ENCODE peak calls at places on chromosome X, in seven cellular contexts. One of them, this sample, is unnamed.

GRCh38 chrX:124127496-124127895 is 166.0 kb downstream of the STAG2 start:
- DNase-seq in GM10248: no peak
- DNase-seq in RWPE1: no peak
- DNase-seq in lower leg skin: no peak
- DNase-seq in heart left ventricle: no peak
- DNase-seq in colonic mucosa: no peak
- DNase-seq in nephron progenitor cell: no peak
- DNase-seq in this sample: no peak

GRCh38 chrX:51860679-51861078 is 32.7 kb upstream of the MAGED1 start:
- DNase-seq in GM10248: peak; percentile 6
- DNase-seq in RWPE1: no peak
- DNase-seq in lower leg skin: no peak
- DNase-seq in heart left ventricle: no peak
- DNase-seq in colonic mucosa: peak; percentile 22
- DNase-seq in nephron progenitor cell: no peak
- DNase-seq in this sample: no peak

GRCh38 chrX:131747173-131747572 is 203.3 kb downstream of the OR13H1 start:
- DNase-seq in GM10248: no peak
- DNase-seq in RWPE1: no peak
- DNase-seq in lower leg skin: peak; percentile 88
- DNase-seq in heart left ventricle: no peak
- DNase-seq in colonic mucosa: peak; percentile 85
- DNase-seq in nephron progenitor cell: no peak
- DNase-seq in this sample: no peak

GRCh38 chrX:34901761-34902160 is 40.8 kb upstream of the FAM47B start:
- DNase-seq in GM10248: no peak
- DNase-seq in RWPE1: no peak
- DNase-seq in lower leg skin: no peak
- DNase-seq in heart left ventricle: no peak
- DNase-seq in colonic mucosa: no peak
- DNase-seq in nephron progenitor cell: no peak
- DNase-seq in this sample: no peak

GRCh38 chrX:23554304-23554703 is 113.0 kb upstream of the PRDX4 start:
- DNase-seq in GM10248: peak; percentile 10
- DNase-seq in RWPE1: peak; percentile 1
- DNase-seq in lower leg skin: no peak
- DNase-seq in heart left ventricle: no peak
- DNase-seq in colonic mucosa: no peak
- DNase-seq in nephron progenitor cell: no peak
- DNase-seq in this sample: no peak

GRCh38 chrX:53072418-53073114 is 9.6 kb upstream of the TSPYL2 start:
- DNase-seq in GM10248: no peak
- DNase-seq in RWPE1: no peak
- DNase-seq in lower leg skin: peak; percentile 76
- DNase-seq in heart left ventricle: no peak
- DNase-seq in colonic mucosa: no peak
- DNase-seq in nephron progenitor cell: no peak
- DNase-seq in this sample: no peak

GRCh38 chrX:94493405-94493804 is 819.4 kb downstream of the FAM133A start:
- DNase-seq in GM10248: no peak
- DNase-seq in RWPE1: no peak
- DNase-seq in lower leg skin: no peak
- DNase-seq in heart left ventricle: no peak
- DNase-seq in colonic mucosa: no peak
- DNase-seq in nephron progenitor cell: no peak
- DNase-seq in this sample: no peak

GRCh38 chrX:117985241-117985640 is 131.4 kb downstream of the KLHL13 start:
- DNase-seq in GM10248: no peak
- DNase-seq in RWPE1: no peak
- DNase-seq in lower leg skin: no peak
- DNase-seq in heart left ventricle: no peak
- DNase-seq in colonic mucosa: peak; percentile 27
- DNase-seq in nephron progenitor cell: no peak
- DNase-seq in this sample: no peak

GRCh38 chrX:46574941-46575381 is 1.4 kb downstream of the CHST7 start:
- DNase-seq in GM10248: peak; percentile 28
- DNase-seq in RWPE1: no peak
- DNase-seq in lower leg skin: peak; percentile 63
- DNase-seq in heart left ventricle: no peak
- DNase-seq in colonic mucosa: no peak
- DNase-seq in nephron progenitor cell: peak; percentile 44
- DNase-seq in this sample: peak; percentile 30

GRCh38 chrX:19003756-19004155 is 19.8 kb upstream of the PHKA2 start:
- DNase-seq in GM10248: no peak
- DNase-seq in RWPE1: no peak
- DNase-seq in lower leg skin: no peak
- DNase-seq in heart left ventricle: no peak
- DNase-seq in colonic mucosa: no peak
- DNase-seq in nephron progenitor cell: no peak
- DNase-seq in this sample: no peak

GRCh38 chrX:45454235-45454634 is 253.6 kb upstream of the DIPK2B start:
- DNase-seq in GM10248: no peak
- DNase-seq in RWPE1: no peak
- DNase-seq in lower leg skin: no peak
- DNase-seq in heart left ventricle: no peak
- DNase-seq in colonic mucosa: no peak
- DNase-seq in nephron progenitor cell: no peak
- DNase-seq in this sample: no peak

GRCh38 chrX:19824603-19825002 is 62.8 kb downstream of the SH3KBP1 start:
- DNase-seq in GM10248: no peak
- DNase-seq in RWPE1: no peak
- DNase-seq in lower leg skin: no peak
- DNase-seq in heart left ventricle: no peak
- DNase-seq in colonic mucosa: no peak
- DNase-seq in nephron progenitor cell: no peak
- DNase-seq in this sample: no peak

GRCh38 chrX:26722666-26723428 is 506.9 kb downstream of the MAGEB5 start:
- DNase-seq in GM10248: no peak
- DNase-seq in RWPE1: no peak
- DNase-seq in lower leg skin: no peak
- DNase-seq in heart left ventricle: no peak
- DNase-seq in colonic mucosa: no peak
- DNase-seq in nephron progenitor cell: no peak
- DNase-seq in this sample: no peak

GRCh38 chrX:25198891-25199290 is 183.1 kb upstream of the ARX start:
- DNase-seq in GM10248: no peak
- DNase-seq in RWPE1: no peak
- DNase-seq in lower leg skin: no peak
- DNase-seq in heart left ventricle: no peak
- DNase-seq in colonic mucosa: no peak
- DNase-seq in nephron progenitor cell: no peak
- DNase-seq in this sample: no peak

GRCh38 chrX:72294497-72294896 is 11.2 kb downstream of the CITED1 start:
- DNase-seq in GM10248: no peak
- DNase-seq in RWPE1: no peak
- DNase-seq in lower leg skin: no peak
- DNase-seq in heart left ventricle: no peak
- DNase-seq in colonic mucosa: no peak
- DNase-seq in nephron progenitor cell: no peak
- DNase-seq in this sample: no peak

GRCh38 chrX:130108647-130109428 is 1.5 kb downstream of the ELF4 start:
- DNase-seq in GM10248: peak; percentile 69
- DNase-seq in RWPE1: peak; percentile 44
- DNase-seq in lower leg skin: no peak
- DNase-seq in heart left ventricle: no peak
- DNase-seq in colonic mucosa: peak; percentile 70
- DNase-seq in nephron progenitor cell: no peak
- DNase-seq in this sample: no peak

GRCh38 chrX:46549914-46550313 is 4.7 kb upstream of the ZNF674 start:
- DNase-seq in GM10248: no peak
- DNase-seq in RWPE1: no peak
- DNase-seq in lower leg skin: no peak
- DNase-seq in heart left ventricle: no peak
- DNase-seq in colonic mucosa: no peak
- DNase-seq in nephron progenitor cell: no peak
- DNase-seq in this sample: no peak

GRCh38 chrX:31499120-31499519 is 427.3 kb upstream of the FTHL17 start:
- DNase-seq in GM10248: no peak
- DNase-seq in RWPE1: no peak
- DNase-seq in lower leg skin: no peak
- DNase-seq in heart left ventricle: no peak
- DNase-seq in colonic mucosa: no peak
- DNase-seq in nephron progenitor cell: no peak
- DNase-seq in this sample: no peak

GRCh38 chrX:36160056-36160455 is 240.5 kb downstream of the CFAP47 start:
- DNase-seq in GM10248: no peak
- DNase-seq in RWPE1: no peak
- DNase-seq in lower leg skin: no peak
- DNase-seq in heart left ventricle: no peak
- DNase-seq in colonic mucosa: no peak
- DNase-seq in nephron progenitor cell: no peak
- DNase-seq in this sample: no peak

GRCh38 chrX:101287402-101287801 is 3.7 kb downstream of the TAF7L start:
- DNase-seq in GM10248: peak; percentile 28
- DNase-seq in RWPE1: no peak
- DNase-seq in lower leg skin: no peak
- DNase-seq in heart left ventricle: no peak
- DNase-seq in colonic mucosa: peak; percentile 31
- DNase-seq in nephron progenitor cell: no peak
- DNase-seq in this sample: no peak

GRCh38 chrX:7542566-7542965 is 300.4 kb upstream of the VCX start:
- DNase-seq in GM10248: no peak
- DNase-seq in RWPE1: no peak
- DNase-seq in lower leg skin: no peak
- DNase-seq in heart left ventricle: no peak
- DNase-seq in colonic mucosa: no peak
- DNase-seq in nephron progenitor cell: no peak
- DNase-seq in this sample: no peak

GRCh38 chrX:46683023-46683422 is 75.9 kb downstream of the SLC9A7 start:
- DNase-seq in GM10248: no peak
- DNase-seq in RWPE1: no peak
- DNase-seq in lower leg skin: no peak
- DNase-seq in heart left ventricle: no peak
- DNase-seq in colonic mucosa: no peak
- DNase-seq in nephron progenitor cell: no peak
- DNase-seq in this sample: no peak

GRCh38 chrX:630007-630921 is at the start of gene SHOX:
- DNase-seq in GM10248: no peak
- DNase-seq in RWPE1: no peak
- DNase-seq in lower leg skin: no peak
- DNase-seq in heart left ventricle: no peak
- DNase-seq in colonic mucosa: no peak
- DNase-seq in nephron progenitor cell: no peak
- DNase-seq in this sample: no peak

GRCh38 chrX:120781416-120781815 is 94.2 kb downstream of the CT47B1 start:
- DNase-seq in GM10248: no peak
- DNase-seq in RWPE1: no peak
- DNase-seq in lower leg skin: no peak
- DNase-seq in heart left ventricle: no peak
- DNase-seq in colonic mucosa: no peak
- DNase-seq in nephron progenitor cell: no peak
- DNase-seq in this sample: no peak

GRCh38 chrX:37817176-37817575 is 30.2 kb downstream of the DYNLT3 start:
- DNase-seq in GM10248: no peak
- DNase-seq in RWPE1: no peak
- DNase-seq in lower leg skin: no peak
- DNase-seq in heart left ventricle: no peak
- DNase-seq in colonic mucosa: no peak
- DNase-seq in nephron progenitor cell: no peak
- DNase-seq in this sample: no peak

GRCh38 chrX:104913348-104913747 is 307.1 kb downstream of the TEX13A start:
- DNase-seq in GM10248: no peak
- DNase-seq in RWPE1: peak; percentile 0
- DNase-seq in lower leg skin: no peak
- DNase-seq in heart left ventricle: no peak
- DNase-seq in colonic mucosa: no peak
- DNase-seq in nephron progenitor cell: no peak
- DNase-seq in this sample: no peak

GRCh38 chrX:153499876-153500275 is 5.1 kb downstream of the BGN start:
- DNase-seq in GM10248: no peak
- DNase-seq in RWPE1: no peak
- DNase-seq in lower leg skin: no peak
- DNase-seq in heart left ventricle: no peak
- DNase-seq in colonic mucosa: no peak
- DNase-seq in nephron progenitor cell: no peak
- DNase-seq in this sample: no peak

DNA sequence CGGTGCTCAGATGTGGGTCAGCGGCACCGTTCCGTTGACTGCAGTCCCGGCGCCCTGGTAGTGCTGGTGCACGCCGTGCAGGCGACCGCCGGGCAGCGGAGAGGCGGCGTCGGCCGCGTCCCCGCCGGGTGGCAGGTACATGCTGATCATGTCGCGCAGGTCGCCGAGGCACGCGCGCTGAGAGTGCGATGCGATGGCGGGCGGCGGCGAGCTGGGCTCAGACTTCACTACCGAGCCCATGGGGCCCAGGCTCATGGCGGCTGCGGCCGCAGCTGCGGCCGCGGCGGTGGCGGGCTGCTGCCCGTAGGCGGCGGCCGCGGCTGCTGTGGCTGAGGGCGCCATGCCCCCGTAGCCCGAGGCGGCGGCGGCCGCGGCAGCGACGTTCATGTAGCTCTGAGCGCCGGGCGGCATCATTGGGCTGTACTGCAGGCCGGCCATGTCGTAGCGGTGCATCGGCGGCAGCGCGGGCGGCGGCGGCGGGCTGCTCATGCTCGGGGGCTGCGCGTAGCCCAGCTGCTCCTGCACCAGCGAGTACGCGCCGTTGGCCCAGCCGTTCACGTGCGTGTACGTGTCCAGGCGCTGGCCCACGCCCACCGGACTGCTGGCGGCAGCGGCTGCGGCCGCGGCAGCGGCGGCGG is 1.0 kb downstream of the SOX3 start:
- DNase-seq in GM10248: peak; percentile 10
- DNase-seq in RWPE1: no peak
- DNase-seq in lower leg skin: no peak
- DNase-seq in heart left ventricle: peak; percentile 15
- DNase-seq in colonic mucosa: no peak
- DNase-seq in nephron progenitor cell: peak; percentile 61
- DNase-seq in this sample: no peak
- TF ChIP-seq CTCF in GM10248: no peak
- TF ChIP-seq CTCF in RWPE1: no peak
- TF ChIP-seq CTCF in lower leg skin: no peak
- TF ChIP-seq CTCF in heart left ventricle: no peak
- TF ChIP-seq CTCF in colonic mucosa: no peak
- TF ChIP-seq CTCF in nephron progenitor cell: no peak
- TF ChIP-seq CTCF in this sample: no peak

GRCh38 chrX:106178826-106179225 is 10.7 kb downstream of the PWWP3B start:
- DNase-seq in GM10248: no peak
- DNase-seq in RWPE1: no peak
- DNase-seq in lower leg skin: no peak
- DNase-seq in heart left ventricle: no peak
- DNase-seq in colonic mucosa: no peak
- DNase-seq in nephron progenitor cell: no peak
- DNase-seq in this sample: no peak
- TF ChIP-seq CTCF in GM10248: no peak
- TF ChIP-seq CTCF in RWPE1: no peak
- TF ChIP-seq CTCF in lower leg skin: no peak
- TF ChIP-seq CTCF in heart left ventricle: peak; percentile 20
- TF ChIP-seq CTCF in colonic mucosa: no peak
- TF ChIP-seq CTCF in nephron progenitor cell: no peak
- TF ChIP-seq CTCF in this sample: no peak

GRCh38 chrX:2652106-2652505 is 39.0 kb upstream of the CD99 start:
- DNase-seq in GM10248: no peak
- DNase-seq in RWPE1: no peak
- DNase-seq in lower leg skin: peak; percentile 37
- DNase-seq in heart left ventricle: no peak
- DNase-seq in colonic mucosa: no peak
- DNase-seq in nephron progenitor cell: no peak
- DNase-seq in this sample: no peak
- TF ChIP-seq CTCF in GM10248: peak; percentile 13
- TF ChIP-seq CTCF in RWPE1: no peak
- TF ChIP-seq CTCF in lower leg skin: no peak
- TF ChIP-seq CTCF in heart left ventricle: no peak
- TF ChIP-seq CTCF in colonic mucosa: no peak
- TF ChIP-seq CTCF in nephron progenitor cell: no peak
- TF ChIP-seq CTCF in this sample: no peak

GRCh38 chrX:138026211-138026610 is 460.3 kb downstream of the ZIC3 start:
- DNase-seq in GM10248: peak; percentile 15
- DNase-seq in RWPE1: no peak
- DNase-seq in lower leg skin: no peak
- DNase-seq in heart left ventricle: no peak
- DNase-seq in colonic mucosa: no peak
- DNase-seq in nephron progenitor cell: no peak
- DNase-seq in this sample: no peak
- TF ChIP-seq CTCF in GM10248: peak; percentile 20
- TF ChIP-seq CTCF in RWPE1: no peak
- TF ChIP-seq CTCF in lower leg skin: no peak
- TF ChIP-seq CTCF in heart left ventricle: peak; percentile 37
- TF ChIP-seq CTCF in colonic mucosa: peak; percentile 31
- TF ChIP-seq CTCF in nephron progenitor cell: peak; percentile 48
- TF ChIP-seq CTCF in this sample: no peak